ENCODE peak calls at places on chromosomes 5 and 9, in nine cellular contexts. J is lung; D is COR-L47; R is HCT116; U is heart right ventricle; O is RWPE1; H is activated T-helper 1 cell treated with anti-CD3 and anti-CD28 coated beads, Interleukin-12 subunit alpha, Interleukin-12 subunit beta, Interleukin-2, Interleukin-4 antibody, amounts not matched to agents 30 ng/mL and 10 ng/mL and 1 ng/mL, durations not matched to agents 14 hours and 24 hours and 36 hours; F is H7; W is heart left ventricle. N is an unnamed sample.

GRCh38 chr5:60978968-60979367 is 34.0 kb downstream of the NDUFAF2 start:
- DNase-seq in D (no peak), U (no peak), W (no peak), O (no peak), J (no peak), R (no peak), H (no peak), F (no peak), N (no peak)

GRCh38 chr9:136342191-136343120 is 15.1 kb downstream of the GPSM1 start:
- DNase-seq in D (no peak), W (peak), F (peak), R (no peak), H (peak), U (peak), J (peak), O (peak), N (peak)

GRCh38 chr9:17839744-17840143 is 260.9 kb downstream of the SH3GL2 start:
- DNase-seq in J (no peak), F (no peak), D (peak), R (no peak), W (no peak), H (no peak), O (no peak), U (no peak), N (peak)

GRCh38 chr5:135126688-135127603 is 92.9 kb upstream of the PITX1 start:
- DNase-seq in F (no peak), W (no peak), O (no peak), R (no peak), H (no peak), U (no peak), J (no peak), D (peak), N (no peak)

GRCh38 chr5:39022151-39022550 is 52.0 kb downstream of the RICTOR start:
- DNase-seq in H (no peak), D (no peak), O (no peak), U (no peak), J (no peak), R (no peak), F (no peak), W (no peak), N (no peak)

GRCh38 chr5:57166250-57166649 is 7.6 kb upstream of the GPBP1 start:
- DNase-seq in F (no peak), J (no peak), W (no peak), O (no peak), D (no peak), U (no peak), R (no peak), H (no peak), N (no peak)

GRCh38 chr5:173256800-173257199 is 21.8 kb upstream of the NKX2-5 start:
- DNase-seq in O (no peak), W (no peak), F (no peak), J (no peak), U (no peak), R (no peak), D (no peak), H (no peak), N (no peak)

GRCh38 chr9:106892632-106893031 is 29.7 kb downstream of the ZNF462 start:
- DNase-seq in H (no peak), O (peak), R (peak), F (peak), J (peak), U (peak), W (peak), D (no peak), N (no peak)

GRCh38 chr5:43802119-43802518 is 199.1 kb downstream of the NNT start:
- DNase-seq in W (no peak), R (no peak), U (no peak), J (no peak), F (no peak), O (no peak), D (no peak), H (no peak), N (no peak)

GRCh38 chr5:168969341-168969863 is 331.5 kb downstream of the SLIT3 start:
- DNase-seq in W (no peak), O (no peak), R (no peak), U (no peak), D (no peak), H (no peak), J (no peak), F (no peak), N (no peak)

GRCh38 chr5:92861531-92862285 is 719.3 kb downstream of the NR2F1-AS1 start:
- DNase-seq in W (no peak), D (no peak), J (no peak), H (no peak), O (no peak), F (no peak), R (no peak), U (no peak), N (no peak)

GRCh38 chr5:27472875-27473274 is 434.5 kb upstream of the CDH9 start:
- DNase-seq in R (no peak), U (no peak), D (no peak), F (no peak), O (no peak), J (no peak), W (no peak), H (no peak), N (no peak)

GRCh38 chr5:38023353-38023752 is 183.5 kb upstream of the GDNF start:
- DNase-seq in D (no peak), H (no peak), F (no peak), W (no peak), O (no peak), R (no peak), U (no peak), J (no peak), N (no peak)

GRCh38 chr9:81083062-81083461 is 606.3 kb downstream of the TLE1 start:
- DNase-seq in F (peak), U (no peak), D (peak), J (no peak), O (no peak), R (no peak), W (no peak), H (no peak), N (no peak)

GRCh38 chr9:81395301-81396054 is 293.9 kb downstream of the TLE1 start:
- DNase-seq in R (no peak), O (no peak), W (no peak), F (no peak), U (no peak), D (no peak), J (no peak), H (no peak), N (peak)

GRCh38 chr5:127960126-127960744 is 123.3 kb upstream of the SLC12A2 start:
- DNase-seq in D (no peak), R (no peak), F (no peak), J (no peak), W (no peak), H (no peak), U (no peak), O (no peak), N (no peak)

GRCh38 chr9:16532272-16532671 is 338.2 kb downstream of the BNC2 start:
- DNase-seq in D (no peak), F (no peak), O (no peak), R (no peak), H (no peak), W (no peak), U (no peak), J (no peak), N (no peak)

GRCh38 chr5:134136221-134136631 is 21.7 kb downstream of the TCF7 start:
- DNase-seq in F (peak), R (no peak), O (no peak), W (no peak), J (no peak), D (no peak), H (no peak), U (no peak), N (no peak)

N was measured in DMS153.